ENCODE peak calls at places on chromosomes 16 and 17, in eight cellular contexts. O is right lobe of liver; I is left lung; L is CD4-positive, alpha-beta memory T cell; J is breast epithelium; B is adipocyte; G is osteoblast; R is heart left ventricle. W is an unnamed sample. For H3K36me3 and H3K9me3, the result is how much of the 10 kb centered on the place peaks cover.

GRCh38 chr16:29743827-29744531 is 1.8 kb downstream of the C16orf54 start:
- DNase-seq in L (peak), R (no peak), G (no peak), B (no peak), J (no peak), O (peak), I (no peak), W (no peak)

GRCh38 chr16:55901756-55902155 is 26.6 kb upstream of the CES5A start:
- DNase-seq in O (no peak), G (no peak), B (no peak), R (no peak), L (no peak), I (no peak), J (no peak), W (no peak)

GRCh38 chr17:82041139-82041814 is 3.8 kb upstream of the DCXR start:
- DNase-seq in I (no peak), J (no peak), G (no peak), R (no peak), B (no peak), O (no peak), L (no peak), W (no peak)

GRCh38 chr17:76145231-76146052 is 4.4 kb upstream of the FOXJ1 start:
- DNase-seq in B (no peak), J (peak), R (peak), O (peak), L (peak), I (no peak), G (no peak), W (peak)

GRCh38 chr17:78428025-78428575 is 49.7 kb downstream of the PGS1 start:
- DNase-seq in G (no peak), J (no peak), O (peak), I (no peak), L (no peak), B (no peak), R (no peak), W (no peak)

GRCh38 chr16:87459833-87460232 is 33.0 kb downstream of the ZCCHC14 start:
- DNase-seq in O (no peak), L (no peak), J (no peak), B (no peak), R (no peak), G (no peak), I (no peak), W (no peak)

GRCh38 chr16:59859606-59860402 is 1125.7 kb upstream of the GOT2 start:
- DNase-seq in G (no peak), L (no peak), B (peak), O (no peak), I (no peak), R (no peak), J (no peak), W (no peak)

GRCh38 chr16:68367034-68367433 is 56.2 kb downstream of the PRMT7 start:
- DNase-seq in O (no peak), B (peak), R (no peak), L (peak), G (no peak), I (no peak), J (no peak), W (no peak)

GRCh38 chr17:3558603-3559269 is 1.1 kb upstream of the TRPV3 start:
- DNase-seq in O (peak), J (no peak), I (peak), G (peak), L (peak), R (no peak), B (no peak), W (peak)

GRCh38 chr17:63760771-63761539 is 12.4 kb downstream of the CCDC47 start:
- DNase-seq in B (no peak), L (no peak), G (no peak), O (no peak), I (no peak), R (no peak), J (no peak), W (no peak)

GRCh38 chr17:56821847-56822534 is 11.7 kb downstream of the C17orf67 start:
- DNase-seq in B (no peak), I (no peak), J (no peak), O (no peak), G (no peak), L (no peak), R (no peak), W (no peak)

GRCh38 chr17:76791053-76791980 is 53.4 kb downstream of the MFSD11 start:
- DNase-seq in G (peak), B (peak), R (no peak), O (no peak), L (no peak), J (no peak), I (no peak), W (no peak)

GRCh38 chr16:50371936-50372595 is 3.3 kb upstream of the BRD7 start:
- DNase-seq in L (no peak), J (no peak), R (no peak), G (no peak), I (no peak), O (no peak), B (peak), W (no peak)

GRCh38 chr17:56777859-56778258 is 55.9 kb downstream of the C17orf67 start:
- DNase-seq in O (no peak), B (no peak), J (no peak), R (no peak), I (no peak), G (peak), L (no peak), W (no peak)

GRCh38 chr17:57875109-57876022 is 25.5 kb upstream of the MRPS23 start:
- DNase-seq in L (no peak), O (no peak), G (peak), J (peak), B (peak), R (peak), I (peak), W (no peak)

GRCh38 chr17:61232871-61233270 is 166.8 kb upstream of the TBX2 start:
- DNase-seq in I (no peak), J (no peak), R (no peak), L (no peak), G (no peak), B (peak), O (no peak), W (no peak)

GRCh38 chr16:35391328-35391727 is 1931.9 kb downstream of the TP53TG3F start:
- DNase-seq in I (no peak), L (no peak), O (peak), J (no peak), G (no peak), R (no peak), B (peak), W (no peak)

GRCh38 chr16:3950343-3951193 is 70.1 kb upstream of the CREBBP start:
- DNase-seq in L (no peak), I (peak), R (peak), B (peak), J (peak), G (peak), O (no peak), W (no peak)

GRCh38 chr17:64974750-64975317 is 55.6 kb upstream of the LRRC37A3 start:
- DNase-seq in O (no peak), J (no peak), G (no peak), L (no peak), R (no peak), I (no peak), B (no peak), W (no peak)

GRCh38 chr17:78737332-78737731 is 44.7 kb downstream of the CYTH1 start:
- DNase-seq in J (no peak), O (no peak), G (peak), L (no peak), R (no peak), B (peak), I (no peak), W (no peak)

GRCh38 chr17:37392024-37392590 is 14.5 kb downstream of the ACACA start:
- DNase-seq in J (no peak), L (no peak), R (no peak), I (no peak), B (peak), G (peak), O (no peak), W (no peak)

GRCh38 chr17:79954281-79955166 is 81.1 kb downstream of the TBC1D16 start:
- DNase-seq in R (peak), I (no peak), L (no peak), J (peak), G (peak), O (no peak), B (no peak), W (no peak)

GRCh38 chr16:1458977-1459341 is 14.6 kb upstream of the CCDC154 start:
- DNase-seq in L (no peak), B (no peak), J (no peak), R (no peak), G (no peak), I (no peak), O (peak), W (no peak)

GRCh38 chr17:64534187-64534586 is 27.4 kb downstream of the CEP95 start:
- DNase-seq in J (no peak), B (no peak), O (no peak), I (no peak), R (no peak), G (no peak), L (no peak), W (no peak)

GRCh38 chr16:12268602-12269001 is 292.1 kb downstream of the SNX29 start:
- DNase-seq in I (no peak), O (no peak), J (no peak), R (no peak), G (peak), B (peak), L (no peak), W (no peak)

GRCh38 chr17:59643159-59643857 is 23.6 kb downstream of the CLTC start:
- DNase-seq in B (no peak), O (no peak), L (no peak), G (peak), R (no peak), J (no peak), I (no peak), W (no peak)

GRCh38 chr17:1697681-1698080 is 12.5 kb downstream of the TLCD2 start:
- DNase-seq in O (no peak), J (no peak), R (no peak), B (no peak), G (peak), I (no peak), L (no peak), W (no peak)

GRCh38 chr17:46178550-46179198 is 14.6 kb downstream of the KANSL1 start:
- DNase-seq in I (no peak), B (peak), R (no peak), J (no peak), G (peak), O (no peak), L (no peak), W (no peak)

GRCh38 chr17:19244796-19245195 is 7.6 kb downstream of the EPN2 start:
- DNase-seq in L (no peak), B (no peak), J (no peak), R (no peak), I (no peak), G (peak), O (no peak), W (no peak)

GRCh38 chr17:44007346-44008204 is 3.2 kb downstream of the NAGS start:
- DNase-seq in L (no peak), O (peak), B (peak), R (no peak), J (no peak), I (peak), G (peak), W (no peak)

GRCh38 chr16:84686702-84687298 is 13.0 kb upstream of the USP10 start:
- DNase-seq in O (no peak), G (no peak), L (no peak), J (peak), B (no peak), I (no peak), R (no peak), W (no peak)

GRCh38 chr17:28624148-28624547 is 10.2 kb upstream of the RSKR start:
- DNase-seq in R (no peak), G (no peak), O (no peak), B (no peak), J (no peak), I (no peak), L (no peak), W (no peak)

GRCh38 chr16:27921134-27921533 is 142.4 kb downstream of the GSG1L start:
- DNase-seq in B (no peak), J (no peak), L (no peak), G (no peak), R (no peak), I (no peak), O (no peak), W (no peak)

GRCh38 chr17:5770556-5771270 is 186.4 kb upstream of the NLRP1 start:
- DNase-seq in B (no peak), G (no peak), L (no peak), J (no peak), I (no peak), O (no peak), R (no peak), W (no peak)

GRCh38 chr17:39928868-39929651 is 1.5 kb downstream of the LRRC3C start:
- DNase-seq in I (no peak), B (peak), J (no peak), G (peak), L (no peak), O (no peak), R (no peak), W (no peak)

GRCh38 chr17:19724501-19725420 is 8.4 kb upstream of the SLC47A2 start:
- DNase-seq in J (peak), O (peak), B (no peak), I (peak), R (peak), L (peak), G (peak), W (peak)

GRCh38 chr17:13541032-13541480 is 60.7 kb downstream of the HS3ST3A1 start:
- DNase-seq in I (no peak), B (peak), J (no peak), L (no peak), R (no peak), O (no peak), G (peak), W (no peak)

GRCh38 chr16:66196770-66197169 is 169.7 kb upstream of the CDH5 start:
- DNase-seq in J (no peak), R (no peak), G (no peak), O (no peak), B (no peak), L (no peak), I (no peak), W (no peak)

DNA sequence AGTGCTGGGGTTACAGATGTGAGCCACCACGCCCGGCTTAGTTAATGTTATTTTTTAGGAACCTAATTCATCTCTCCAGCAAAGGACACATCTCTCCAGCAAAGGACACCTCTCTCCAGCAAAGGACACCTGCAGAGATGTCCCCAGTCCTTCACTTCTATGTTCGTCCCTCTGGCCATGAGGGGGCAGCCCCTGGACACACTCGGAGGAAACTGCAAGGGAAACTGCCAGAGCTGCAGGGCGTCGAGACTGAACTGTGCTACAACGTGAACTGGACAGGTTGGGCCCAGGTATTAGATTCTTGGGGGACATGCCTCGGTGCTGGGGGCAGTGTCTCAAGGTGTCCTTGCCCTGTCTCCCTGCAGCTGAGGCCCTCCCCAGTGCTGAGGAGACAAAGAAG is 4.7 kb downstream of the PFAS start:
- DNase-seq in J (no peak), O (peak), I (no peak), B (peak), L (no peak), G (no peak), R (no peak), W (peak)
- H3K36me3 ChIP-seq in J (under half), O (under half), I (under half), B (under half), L (under half), G (under half), R (under half), W (under half)

GRCh38 chr16:89335803-89336485 is 118.4 kb downstream of the ZNF778 start:
- DNase-seq in G (peak), I (peak), O (no peak), R (no peak), L (no peak), J (no peak), B (no peak), W (no peak)

GRCh38 chr16:89334461-89334860 is 117.0 kb downstream of the ZNF778 start:
- DNase-seq in B (no peak), G (peak), O (peak), L (no peak), I (peak), R (no peak), J (no peak), W (no peak)

GRCh38 chr16:89332248-89333245 is 115.0 kb downstream of the ZNF778 start:
- DNase-seq in B (no peak), L (no peak), J (no peak), R (no peak), G (peak), O (peak), I (no peak), W (no peak)

GRCh38 chr16:89334988-89335802 is 117.7 kb downstream of the ZNF778 start:
- DNase-seq in G (peak), O (no peak), J (no peak), R (no peak), B (no peak), I (peak), L (no peak), W (no peak)

DNA sequence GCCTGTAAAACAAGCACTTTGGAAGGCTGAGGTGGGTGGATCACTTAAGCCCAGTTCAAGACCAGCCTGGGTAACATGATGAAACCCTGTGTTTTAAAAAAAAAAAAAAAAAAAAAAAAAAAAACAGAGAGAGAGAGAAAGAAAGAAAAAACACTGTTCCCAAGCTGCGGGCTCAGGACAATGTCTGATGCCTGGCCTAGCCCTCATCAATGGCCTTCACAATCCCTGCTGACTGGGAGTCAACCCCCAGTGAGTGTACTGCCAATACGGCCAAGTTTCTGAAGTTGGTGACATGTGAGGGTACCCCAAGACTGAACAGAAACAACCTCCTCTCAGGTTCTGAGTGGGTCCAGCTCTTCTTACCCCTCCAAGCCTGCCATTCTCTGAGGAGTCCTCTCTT is 116.5 kb downstream of the ZNF778 start:
- DNase-seq in J (no peak), B (no peak), I (no peak), G (no peak), O (peak), L (no peak), R (no peak), W (no peak)
- H3K9me3 ChIP-seq in J (under half), B (under half), I (under half), G (under half), O (under half), L (under half), R (under half), W (under half)

GRCh38 chr16:19210175-19210924 is 42.3 kb downstream of the SYT17 start:
- DNase-seq in O (no peak), I (peak), J (no peak), R (no peak), B (no peak), G (no peak), L (no peak), W (no peak)
- H3K4me3 ChIP-seq in O (no peak), I (no peak), J (no peak), R (no peak), B (no peak), G (no peak), L (no peak), W (no peak)

GRCh38 chr16:8762254-8762653 is 35.2 kb downstream of the TMEM186 start:
- DNase-seq in R (no peak), J (no peak), O (no peak), I (no peak), G (no peak), B (no peak), L (no peak), W (no peak)

GRCh38 chr16:8763899-8764298 is 33.5 kb downstream of the TMEM186 start:
- DNase-seq in I (no peak), O (no peak), G (no peak), L (no peak), R (no peak), B (no peak), J (no peak), W (no peak)

GRCh38 chr16:8761078-8761477 is 36.4 kb downstream of the TMEM186 start:
- DNase-seq in I (no peak), G (no peak), J (no peak), B (no peak), L (no peak), O (no peak), R (no peak), W (no peak)

GRCh38 chr16:8764486-8765250 is 32.8 kb downstream of the TMEM186 start:
- DNase-seq in J (no peak), L (no peak), B (no peak), O (no peak), G (no peak), R (no peak), I (no peak), W (no peak)

GRCh38 chr16:8763083-8763482 is 34.4 kb downstream of the TMEM186 start:
- DNase-seq in R (no peak), B (no peak), O (no peak), L (no peak), I (no peak), J (no peak), G (no peak), W (no peak)
- H3K36me3 ChIP-seq in R (under half), B (under half), O (half or more), L (under half), I (under half), J (under half), G (under half), W (under half)

GRCh38 chr16:6964679-6965078 is 368.0 kb upstream of the RBFOX1 start:
- DNase-seq in I (no peak), L (no peak), G (no peak), R (no peak), O (no peak), B (no peak), J (no peak), W (no peak)
- H3K9me3 ChIP-seq in I (under half), L (under half), G (under half), R (under half), O (under half), B (under half), J (under half), W (under half)

GRCh38 chr17:72380737-72381136 is 259.9 kb downstream of the SOX9 start:
- DNase-seq in J (no peak), I (no peak), L (no peak), B (no peak), R (no peak), G (peak), O (no peak), W (no peak)

GRCh38 chr17:72380120-72380519 is 259.3 kb downstream of the SOX9 start:
- DNase-seq in R (no peak), I (no peak), J (no peak), G (peak), L (no peak), O (no peak), B (no peak), W (no peak)

GRCh38 chr17:72381597-72382397 is 261.0 kb downstream of the SOX9 start:
- DNase-seq in G (peak), O (no peak), B (no peak), L (no peak), R (no peak), I (no peak), J (no peak), W (no peak)

GRCh38 chr17:72376486-72377345 is 255.9 kb downstream of the SOX9 start:
- DNase-seq in I (no peak), L (no peak), O (no peak), J (no peak), R (no peak), B (peak), G (peak), W (no peak)

GRCh38 chr17:72378414-72379395 is 257.9 kb downstream of the SOX9 start:
- DNase-seq in O (no peak), R (no peak), L (no peak), I (no peak), G (peak), J (no peak), B (no peak), W (no peak)
- H3K4me3 ChIP-seq in O (no peak), R (no peak), L (no peak), I (no peak), G (no peak), J (no peak), B (no peak), W (no peak)

W was measured in CD4-positive, CD25-positive, alpha-beta regulatory T cell.